ENCODE peak calls at places on chromosome 10, in nine cellular contexts. C is MM.1S; A is foreskin keratinocyte; B is mammary epithelial cell; R is fibroblast of the aortic adventitia; X is CD4-positive, alpha-beta T cell; Z is endodermal cell; P is tibial artery; W is A549. S is an unnamed sample.

GRCh38 chr10:132924046-132924952 is 18.1 kb downstream of the CFAP46 start:
- DNase-seq in C (no peak), A (no peak), B (no peak), R (no peak), X (no peak), Z (no peak), P (no peak), W (no peak), S (no peak)

GRCh38 chr10:126090911-126091728 is 194.8 kb downstream of the FANK1 start:
- DNase-seq in C (no peak), A (peak), B (peak), R (peak), X (no peak), Z (no peak), P (no peak), W (peak), S (peak)

GRCh38 chr10:271201-271600 is 135.9 kb downstream of the ZMYND11 start:
- DNase-seq in C (no peak), A (no peak), B (no peak), R (no peak), X (no peak), Z (peak), P (no peak), W (no peak), S (no peak)

GRCh38 chr10:84237199-84238051 is 3.9 kb downstream of the LRIT1 start:
- DNase-seq in C (no peak), A (no peak), B (no peak), R (no peak), X (no peak), Z (peak), P (no peak), W (no peak), S (no peak)

GRCh38 chr10:49550563-49550962 is 11.6 kb upstream of the ERCC6 start:
- DNase-seq in C (no peak), A (peak), B (peak), R (peak), X (no peak), Z (peak), P (no peak), W (no peak), S (no peak)

GRCh38 chr10:3071405-3072198 is 4.3 kb downstream of the PFKP start:
- DNase-seq in C (no peak), A (peak), B (peak), R (no peak), X (no peak), Z (no peak), P (no peak), W (peak), S (no peak)

GRCh38 chr10:86290933-86291615 is 75.5 kb downstream of the GRID1 start:
- DNase-seq in C (no peak), A (no peak), B (no peak), R (no peak), X (no peak), Z (peak), P (peak), W (no peak), S (no peak)

GRCh38 chr10:30014511-30014910 is 44.9 kb downstream of the JCAD start:
- DNase-seq in C (no peak), A (no peak), B (no peak), R (no peak), X (no peak), Z (no peak), P (no peak), W (no peak), S (no peak)

GRCh38 chr10:15305161-15305560 is 65.9 kb downstream of the FAM171A1 start:
- DNase-seq in C (no peak), A (no peak), B (no peak), R (no peak), X (no peak), Z (no peak), P (no peak), W (no peak), S (no peak)

GRCh38 chr10:13787015-13787421 is 200.3 kb downstream of the PRPF18 start:
- DNase-seq in C (peak), A (peak), B (peak), R (no peak), X (peak), Z (no peak), P (peak), W (peak), S (no peak)

GRCh38 chr10:107880185-107880584 is 715.7 kb upstream of the SORCS1 start:
- DNase-seq in C (no peak), A (peak), B (peak), R (no peak), X (no peak), Z (peak), P (no peak), W (no peak), S (no peak)

GRCh38 chr10:127012769-127013152 is 107.5 kb downstream of the DOCK1 start:
- DNase-seq in C (peak), A (peak), B (peak), R (no peak), X (no peak), Z (no peak), P (no peak), W (no peak), S (no peak)

GRCh38 chr10:30059209-30060107 is at the start of gene JCAD:
- DNase-seq in C (peak), A (no peak), B (peak), R (no peak), X (peak), Z (peak), P (peak), W (peak), S (no peak)

GRCh38 chr10:61900829-61901783 is at the start of gene ARID5B:
- DNase-seq in C (peak), A (peak), B (peak), R (peak), X (peak), Z (peak), P (no peak), W (peak), S (no peak)

GRCh38 chr10:118501637-118502440 is 93.6 kb downstream of the PRLHR start:
- DNase-seq in C (no peak), A (peak), B (peak), R (peak), X (no peak), Z (no peak), P (no peak), W (peak), S (peak)

GRCh38 chr10:43249151-43249961 is 17.5 kb downstream of the RASGEF1A start:
- DNase-seq in C (no peak), A (no peak), B (no peak), R (no peak), X (no peak), Z (peak), P (peak), W (no peak), S (no peak)

GRCh38 chr10:22651276-22651980 is 63.0 kb downstream of the PIP4K2A start:
- DNase-seq in C (no peak), A (no peak), B (no peak), R (no peak), X (no peak), Z (no peak), P (no peak), W (no peak), S (no peak)

GRCh38 chr10:356452-356851 is 221.2 kb downstream of the ZMYND11 start:
- DNase-seq in C (no peak), A (no peak), B (no peak), R (no peak), X (no peak), Z (no peak), P (no peak), W (no peak), S (no peak)

GRCh38 chr10:110081914-110082313 is 74.1 kb downstream of the ADD3 start:
- DNase-seq in C (no peak), A (peak), B (peak), R (peak), X (no peak), Z (peak), P (no peak), W (peak), S (no peak)

GRCh38 chr10:90435296-90435695 is 422.5 kb downstream of the HTR7 start:
- DNase-seq in C (no peak), A (peak), B (peak), R (no peak), X (no peak), Z (no peak), P (no peak), W (no peak), S (no peak)

GRCh38 chr10:117262296-117263293 is 21.7 kb downstream of the SLC18A2 start:
- DNase-seq in C (no peak), A (peak), B (no peak), R (no peak), X (no peak), Z (no peak), P (no peak), W (no peak), S (no peak)

GRCh38 chr10:36802523-36803153 is 322.8 kb upstream of the ANKRD30A start:
- DNase-seq in C (no peak), A (no peak), B (no peak), R (peak), X (no peak), Z (no peak), P (no peak), W (no peak), S (no peak)

GRCh38 chr10:930415-931325 is 835 bp downstream of the LARP4B start:
- DNase-seq in C (peak), A (peak), B (peak), R (peak), X (peak), Z (peak), P (peak), W (peak), S (no peak)

GRCh38 chr10:79182763-79183467 is 114.1 kb downstream of the ZMIZ1 start:
- DNase-seq in C (no peak), A (no peak), B (no peak), R (peak), X (no peak), Z (no peak), P (no peak), W (no peak), S (no peak)

GRCh38 chr10:68550747-68551411 is 9.3 kb upstream of the TET1 start:
- DNase-seq in C (peak), A (peak), B (peak), R (peak), X (no peak), Z (peak), P (no peak), W (peak), S (peak)

GRCh38 chr10:67527351-67527750 is 168.6 kb downstream of the CTNNA3 start:
- DNase-seq in C (no peak), A (no peak), B (no peak), R (no peak), X (no peak), Z (no peak), P (no peak), W (no peak), S (no peak)

GRCh38 chr10:113438660-113439059 is 114.2 kb upstream of the HABP2 start:
- DNase-seq in C (no peak), A (no peak), B (peak), R (peak), X (no peak), Z (no peak), P (peak), W (no peak), S (no peak)

GRCh38 chr10:113644185-113645120 is 19.4 kb downstream of the NRAP start:
- DNase-seq in C (no peak), A (no peak), B (peak), R (peak), X (no peak), Z (no peak), P (no peak), W (no peak), S (no peak)

GRCh38 chr10:113037222-113037621 is 87.2 kb downstream of the TCF7L2 start:
- DNase-seq in C (no peak), A (no peak), B (no peak), R (no peak), X (no peak), Z (no peak), P (no peak), W (no peak), S (no peak)

GRCh38 chr10:69065406-69066361 is 22.2 kb upstream of the SRGN start:
- DNase-seq in C (no peak), A (peak), B (peak), R (peak), X (no peak), Z (no peak), P (peak), W (peak), S (no peak)

GRCh38 chr10:1047937-1048336 is 982 bp downstream of the IDI1 start:
- DNase-seq in C (peak), A (no peak), B (no peak), R (no peak), X (no peak), Z (peak), P (no peak), W (no peak), S (no peak)

GRCh38 chr10:20890009-20890408 is 7.1 kb downstream of the NEBL start:
- DNase-seq in C (no peak), A (no peak), B (no peak), R (no peak), X (no peak), Z (peak), P (no peak), W (no peak), S (no peak)

GRCh38 chr10:5876181-5876768 is 13.4 kb downstream of the ANKRD16 start:
- DNase-seq in C (no peak), A (peak), B (peak), R (peak), X (no peak), Z (no peak), P (peak), W (no peak), S (peak)

GRCh38 chr10:36452851-36453250 is 672.5 kb upstream of the ANKRD30A start:
- DNase-seq in C (no peak), A (peak), B (peak), R (peak), X (no peak), Z (no peak), P (no peak), W (no peak), S (no peak)

GRCh38 chr10:132554991-132555647 is 17.5 kb downstream of the INPP5A start:
- DNase-seq in C (no peak), A (no peak), B (no peak), R (no peak), X (no peak), Z (no peak), P (peak), W (no peak), S (no peak)

GRCh38 chr10:91022924-91023707 is 102.2 kb upstream of the ANKRD1 start:
- DNase-seq in C (no peak), A (no peak), B (peak), R (peak), X (no peak), Z (no peak), P (no peak), W (no peak), S (no peak)

GRCh38 chr10:1295756-1296480 is 239.7 kb downstream of the WDR37 start:
- DNase-seq in C (no peak), A (no peak), B (no peak), R (no peak), X (no peak), Z (no peak), P (no peak), W (no peak), S (no peak)

GRCh38 chr10:44386546-44387052 is 1.7 kb upstream of the CXCL12 start:
- DNase-seq in C (peak), A (peak), B (peak), R (peak), X (no peak), Z (peak), P (peak), W (peak), S (no peak)

DNA sequence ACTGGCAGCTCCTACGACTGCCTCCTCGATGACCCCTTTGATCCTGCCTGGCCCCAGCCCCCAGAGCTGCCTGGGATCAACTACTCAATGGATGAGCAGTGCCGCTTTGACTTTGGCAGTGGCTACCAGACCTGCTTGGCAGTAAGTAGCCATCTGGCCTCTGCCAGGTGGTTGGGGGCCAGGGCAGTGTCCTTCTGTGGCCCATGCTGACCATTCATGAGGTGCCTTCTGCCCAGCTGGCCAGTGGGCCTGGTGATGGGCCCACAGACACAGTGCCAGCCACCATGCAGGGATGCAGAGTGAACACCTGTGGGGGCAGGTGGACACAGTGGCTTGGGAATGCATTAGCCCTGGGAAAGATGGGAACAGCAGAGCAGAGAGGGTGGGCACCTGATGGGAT is 50.0 kb downstream of the TBATA start:
- DNase-seq in C (no peak), A (no peak), B (no peak), R (no peak), X (no peak), Z (no peak), P (no peak), W (no peak), S (no peak)
- TF ChIP-seq CTCF in C (no peak), A (no peak), B (no peak), R (no peak), X (no peak), Z (no peak), P (no peak), W (no peak), S (no peak)

GRCh38 chr10:17250736-17251135 is 22.7 kb downstream of the VIM start:
- DNase-seq in C (no peak), A (no peak), B (no peak), R (no peak), X (no peak), Z (no peak), P (no peak), W (no peak), S (no peak)
- TF ChIP-seq CTCF in C (peak), A (peak), B (no peak), R (no peak), X (no peak), Z (no peak), P (peak), W (peak), S (no peak)

GRCh38 chr10:71825217-71825616 is 25.8 kb downstream of the PSAP start:
- DNase-seq in C (no peak), A (no peak), B (no peak), R (no peak), X (no peak), Z (no peak), P (no peak), W (no peak), S (no peak)
- TF ChIP-seq CTCF in C (peak), A (no peak), B (no peak), R (no peak), X (no peak), Z (peak), P (no peak), W (peak), S (no peak)

DNA sequence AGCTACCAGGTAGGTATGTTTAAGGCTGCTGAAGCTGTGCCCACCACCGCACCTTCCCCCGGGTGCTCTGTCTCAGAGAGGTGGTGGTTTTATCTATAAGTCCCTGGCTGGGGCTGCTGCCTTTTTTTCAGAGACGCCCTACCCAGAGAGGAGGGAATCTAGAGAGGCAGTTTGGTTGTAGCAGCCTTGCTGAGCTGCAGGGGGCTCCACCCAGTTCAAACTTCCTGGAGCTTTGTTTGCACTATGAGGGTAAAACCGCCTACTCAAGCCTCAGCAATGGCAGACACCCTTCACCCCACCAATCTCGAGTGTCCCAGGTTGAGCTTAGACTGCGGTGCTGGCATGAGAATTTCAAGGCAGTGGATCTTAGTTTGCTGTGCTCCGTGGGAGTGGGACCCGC is 43.6 kb upstream of the CYP2C18 start:
- DNase-seq in C (no peak), A (no peak), B (no peak), R (no peak), X (no peak), Z (no peak), P (no peak), W (no peak), S (no peak)
- TF ChIP-seq CTCF in C (no peak), A (no peak), B (no peak), R (no peak), X (no peak), Z (peak), P (no peak), W (no peak), S (no peak)

GRCh38 chr10:59970396-59971368 is 64.3 kb upstream of the CCDC6 start:
- DNase-seq in C (no peak), A (no peak), B (no peak), R (no peak), X (no peak), Z (peak), P (no peak), W (no peak), S (no peak)
- TF ChIP-seq CTCF in C (no peak), A (no peak), B (no peak), R (no peak), X (no peak), Z (peak), P (no peak), W (no peak), S (no peak)

GRCh38 chr10:129045658-129046057 is 421.4 kb upstream of the MGMT start:
- DNase-seq in C (no peak), A (no peak), B (no peak), R (no peak), X (no peak), Z (no peak), P (no peak), W (no peak), S (no peak)
- TF ChIP-seq CTCF in C (no peak), A (no peak), B (no peak), R (no peak), X (no peak), Z (no peak), P (no peak), W (no peak), S (no peak)

GRCh38 chr10:47444047-47444446 is 39.9 kb downstream of the ANXA8 start:
- DNase-seq in C (no peak), A (no peak), B (no peak), R (no peak), X (no peak), Z (no peak), P (no peak), W (no peak), S (no peak)

GRCh38 chr10:47443145-47443544 is 40.8 kb downstream of the ANXA8 start:
- DNase-seq in C (no peak), A (peak), B (peak), R (no peak), X (no peak), Z (no peak), P (no peak), W (no peak), S (no peak)

GRCh38 chr10:47438857-47439474 is 44.9 kb downstream of the ANXA8 start:
- DNase-seq in C (no peak), A (peak), B (peak), R (peak), X (no peak), Z (peak), P (no peak), W (peak), S (peak)

GRCh38 chr10:47441973-47442750 is 41.8 kb downstream of the ANXA8 start:
- DNase-seq in C (no peak), A (no peak), B (no peak), R (no peak), X (no peak), Z (no peak), P (peak), W (no peak), S (no peak)

GRCh38 chr10:47440207-47440606 is 43.7 kb downstream of the ANXA8 start:
- DNase-seq in C (no peak), A (no peak), B (no peak), R (no peak), X (no peak), Z (peak), P (no peak), W (no peak), S (no peak)
- TF ChIP-seq CTCF in C (no peak), A (peak), B (peak), R (no peak), X (no peak), Z (peak), P (no peak), W (no peak), S (no peak)

DNA sequence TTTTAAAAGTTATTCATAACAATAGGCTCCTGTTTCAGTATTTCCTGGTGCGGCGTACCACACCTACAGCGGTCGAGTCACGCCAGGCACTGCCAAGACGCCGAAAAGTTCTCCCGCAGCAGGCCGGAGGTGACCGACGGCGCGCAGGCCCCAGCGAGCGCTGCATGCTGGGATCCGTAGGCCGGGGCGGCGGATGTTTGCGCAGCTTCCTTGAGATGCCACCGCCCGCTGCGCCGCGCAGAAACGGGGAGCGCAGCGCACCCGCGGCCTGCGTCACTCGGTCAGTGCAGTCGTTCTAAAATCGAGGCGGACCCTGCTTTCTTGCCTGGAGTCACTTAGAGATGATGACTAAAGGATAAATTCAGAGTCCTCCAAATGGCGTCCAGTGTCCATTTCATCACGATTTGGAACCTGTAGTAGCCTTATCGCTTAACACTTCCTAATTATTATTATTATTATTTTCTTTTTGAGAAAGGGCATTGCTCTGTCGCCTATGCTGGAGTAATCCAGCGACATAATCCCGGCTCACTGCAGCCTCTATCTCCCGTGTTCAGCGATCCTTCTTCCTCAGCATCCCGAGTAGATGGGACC is 1.3 kb upstream of the KIF11 start:
- DNase-seq in C (peak), A (peak), B (peak), R (peak), X (peak), Z (peak), P (peak), W (peak), S (peak)
- TF ChIP-seq CTCF in C (no peak), A (no peak), B (no peak), R (no peak), X (no peak), Z (no peak), P (peak), W (no peak), S (no peak)